ENCODE peak calls at places on chromosomes 7 and 10, in eight cellular contexts. One of them, this sample, is unnamed.

GRCh38 chr10:73408061-73408460 is 5.8 kb downstream of the ANXA7 start:
- DNase-seq in heart right ventricle: no peak
- DNase-seq in AG04450: no peak
- DNase-seq in GM12865: no peak
- DNase-seq in colonic mucosa: no peak
- DNase-seq in upper lobe of left lung: no peak
- DNase-seq in astrocyte of the cerebellum: no peak
- DNase-seq in upper lobe of right lung: no peak
- DNase-seq in this sample: no peak

GRCh38 chr7:128209229-128210035 is 31.6 kb upstream of the LEP start:
- DNase-seq in colonic mucosa: peak
- DNase-seq in AG04450: peak
- DNase-seq in astrocyte of the cerebellum: peak
- DNase-seq in upper lobe of right lung: peak
- DNase-seq in upper lobe of left lung: peak
- DNase-seq in GM12865: peak
- DNase-seq in heart right ventricle: peak
- DNase-seq in this sample: peak

GRCh38 chr10:111446966-111447365 is 370.1 kb downstream of the ADRA2A start:
- DNase-seq in GM12865: no peak
- DNase-seq in upper lobe of left lung: no peak
- DNase-seq in heart right ventricle: no peak
- DNase-seq in colonic mucosa: no peak
- DNase-seq in AG04450: no peak
- DNase-seq in upper lobe of right lung: no peak
- DNase-seq in astrocyte of the cerebellum: no peak
- DNase-seq in this sample: no peak

GRCh38 chr10:124545346-124545745 is 83.7 kb downstream of the LHPP start:
- DNase-seq in upper lobe of right lung: no peak
- DNase-seq in astrocyte of the cerebellum: no peak
- DNase-seq in colonic mucosa: peak
- DNase-seq in upper lobe of left lung: no peak
- DNase-seq in AG04450: no peak
- DNase-seq in GM12865: no peak
- DNase-seq in heart right ventricle: no peak
- DNase-seq in this sample: no peak

GRCh38 chr7:69367785-69368184 is 230.5 kb upstream of the AUTS2 start:
- DNase-seq in heart right ventricle: no peak
- DNase-seq in GM12865: no peak
- DNase-seq in astrocyte of the cerebellum: no peak
- DNase-seq in colonic mucosa: no peak
- DNase-seq in AG04450: no peak
- DNase-seq in upper lobe of right lung: no peak
- DNase-seq in upper lobe of left lung: no peak
- DNase-seq in this sample: peak

GRCh38 chr7:19969859-19970493 is 196.6 kb upstream of the TMEM196 start:
- DNase-seq in astrocyte of the cerebellum: no peak
- DNase-seq in AG04450: no peak
- DNase-seq in heart right ventricle: no peak
- DNase-seq in GM12865: no peak
- DNase-seq in upper lobe of right lung: no peak
- DNase-seq in upper lobe of left lung: no peak
- DNase-seq in colonic mucosa: peak
- DNase-seq in this sample: no peak

GRCh38 chr7:124171068-124171467 is 138.2 kb upstream of the TMEM229A start:
- DNase-seq in GM12865: peak
- DNase-seq in upper lobe of right lung: no peak
- DNase-seq in heart right ventricle: peak
- DNase-seq in astrocyte of the cerebellum: no peak
- DNase-seq in AG04450: peak
- DNase-seq in colonic mucosa: no peak
- DNase-seq in upper lobe of left lung: no peak
- DNase-seq in this sample: no peak

GRCh38 chr10:73379064-73379748 is 20.5 kb upstream of the CFAP70 start:
- DNase-seq in astrocyte of the cerebellum: no peak
- DNase-seq in GM12865: peak
- DNase-seq in AG04450: no peak
- DNase-seq in upper lobe of right lung: no peak
- DNase-seq in heart right ventricle: no peak
- DNase-seq in upper lobe of left lung: no peak
- DNase-seq in colonic mucosa: no peak
- DNase-seq in this sample: no peak

GRCh38 chr10:99659031-99659867 is at the start of gene ENTPD7:
- DNase-seq in GM12865: peak
- DNase-seq in AG04450: peak
- DNase-seq in upper lobe of left lung: peak
- DNase-seq in heart right ventricle: peak
- DNase-seq in astrocyte of the cerebellum: peak
- DNase-seq in colonic mucosa: peak
- DNase-seq in upper lobe of right lung: peak
- DNase-seq in this sample: peak

GRCh38 chr7:17593854-17594419 is 295.5 kb downstream of the AHR start:
- DNase-seq in upper lobe of left lung: no peak
- DNase-seq in colonic mucosa: no peak
- DNase-seq in heart right ventricle: no peak
- DNase-seq in upper lobe of right lung: no peak
- DNase-seq in GM12865: no peak
- DNase-seq in astrocyte of the cerebellum: peak
- DNase-seq in AG04450: no peak
- DNase-seq in this sample: peak

GRCh38 chr7:139711991-139712753 is 65.6 kb downstream of the HIPK2 start:
- DNase-seq in AG04450: no peak
- DNase-seq in astrocyte of the cerebellum: no peak
- DNase-seq in GM12865: no peak
- DNase-seq in upper lobe of right lung: no peak
- DNase-seq in heart right ventricle: no peak
- DNase-seq in colonic mucosa: no peak
- DNase-seq in upper lobe of left lung: no peak
- DNase-seq in this sample: no peak

GRCh38 chr7:139713061-139713460 is 64.7 kb downstream of the HIPK2 start:
- DNase-seq in colonic mucosa: no peak
- DNase-seq in upper lobe of right lung: no peak
- DNase-seq in heart right ventricle: no peak
- DNase-seq in astrocyte of the cerebellum: no peak
- DNase-seq in GM12865: no peak
- DNase-seq in upper lobe of left lung: no peak
- DNase-seq in AG04450: no peak
- DNase-seq in this sample: no peak

GRCh38 chr7:139715194-139715815 is 62.5 kb downstream of the HIPK2 start:
- DNase-seq in AG04450: no peak
- DNase-seq in astrocyte of the cerebellum: no peak
- DNase-seq in upper lobe of left lung: no peak
- DNase-seq in GM12865: no peak
- DNase-seq in upper lobe of right lung: no peak
- DNase-seq in colonic mucosa: no peak
- DNase-seq in heart right ventricle: no peak
- DNase-seq in this sample: no peak

GRCh38 chr7:139714163-139714901 is 63.5 kb downstream of the HIPK2 start:
- DNase-seq in upper lobe of right lung: peak
- DNase-seq in heart right ventricle: peak
- DNase-seq in AG04450: no peak
- DNase-seq in astrocyte of the cerebellum: no peak
- DNase-seq in upper lobe of left lung: peak
- DNase-seq in GM12865: peak
- DNase-seq in colonic mucosa: no peak
- DNase-seq in this sample: no peak

DNA sequence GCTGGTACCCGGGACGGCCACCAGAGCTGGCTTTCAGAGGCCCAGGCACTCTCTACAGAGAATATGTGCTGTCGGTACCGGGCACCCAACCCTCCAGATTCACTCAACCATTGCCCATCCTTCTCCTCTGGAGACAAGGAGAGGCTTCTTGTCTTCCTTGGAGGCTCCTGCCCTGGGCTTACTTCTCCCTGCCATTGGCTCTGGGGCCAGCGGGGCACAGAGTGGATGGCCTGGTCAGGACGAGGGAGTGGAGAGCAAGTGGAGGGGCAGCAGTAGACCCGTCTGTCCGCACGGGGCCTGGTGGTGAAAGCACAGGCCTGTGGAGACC is 64.0 kb downstream of the HIPK2 start:
- DNase-seq in GM12865: no peak
- DNase-seq in astrocyte of the cerebellum: no peak
- DNase-seq in heart right ventricle: no peak
- DNase-seq in upper lobe of right lung: no peak
- DNase-seq in colonic mucosa: no peak
- DNase-seq in upper lobe of left lung: no peak
- DNase-seq in AG04450: no peak
- DNase-seq in this sample: no peak
- H3K4me3 ChIP-seq in GM12865: no peak
- H3K4me3 ChIP-seq in astrocyte of the cerebellum: no peak
- H3K4me3 ChIP-seq in heart right ventricle: no peak
- H3K4me3 ChIP-seq in upper lobe of right lung: no peak
- H3K4me3 ChIP-seq in colonic mucosa: no peak
- H3K4me3 ChIP-seq in upper lobe of left lung: no peak
- H3K4me3 ChIP-seq in AG04450: no peak
- H3K4me3 ChIP-seq in this sample: no peak

DNA sequence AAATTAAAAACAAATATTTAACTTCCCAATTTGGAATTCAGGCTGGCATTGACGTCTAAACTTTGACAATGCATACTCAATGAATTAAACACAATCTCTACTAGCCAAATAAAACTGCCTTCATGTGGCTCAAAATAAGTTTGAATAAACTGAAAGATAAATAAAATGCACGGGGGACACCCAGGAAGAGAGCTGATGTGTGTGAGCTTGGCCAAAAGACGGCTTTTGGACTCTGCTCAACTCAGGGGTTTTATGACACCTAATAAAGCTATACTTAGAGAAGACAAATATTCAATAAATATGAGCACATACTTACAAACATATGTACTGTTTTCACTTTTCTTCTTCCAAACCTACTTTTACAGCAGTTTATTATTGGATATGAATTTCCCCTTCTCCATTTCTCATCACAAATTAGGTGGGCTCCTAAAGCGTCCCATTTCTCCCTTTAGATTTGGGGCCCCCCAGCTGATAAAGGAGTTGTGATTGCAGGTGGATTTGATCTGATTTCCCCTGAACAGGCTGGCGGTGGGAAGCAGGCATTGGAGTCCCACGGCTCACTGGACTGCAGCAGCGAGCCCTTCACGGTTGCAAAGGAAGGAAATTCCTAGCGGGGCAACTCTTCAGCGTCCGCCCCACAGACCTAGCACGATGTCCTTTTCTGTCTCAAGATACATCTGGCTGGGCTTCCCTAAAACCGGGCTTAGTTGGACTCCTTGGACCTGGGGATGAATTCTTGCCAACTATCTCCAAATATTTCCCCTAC is 79.6 kb downstream of the INSIG1 start:
- DNase-seq in upper lobe of right lung: no peak
- DNase-seq in astrocyte of the cerebellum: no peak
- DNase-seq in heart right ventricle: no peak
- DNase-seq in AG04450: no peak
- DNase-seq in GM12865: no peak
- DNase-seq in colonic mucosa: no peak
- DNase-seq in upper lobe of left lung: no peak
- DNase-seq in this sample: no peak
- H3K4me3 ChIP-seq in upper lobe of right lung: peak
- H3K4me3 ChIP-seq in astrocyte of the cerebellum: no peak
- H3K4me3 ChIP-seq in heart right ventricle: peak
- H3K4me3 ChIP-seq in AG04450: peak
- H3K4me3 ChIP-seq in GM12865: no peak
- H3K4me3 ChIP-seq in colonic mucosa: no peak
- H3K4me3 ChIP-seq in upper lobe of left lung: peak
- H3K4me3 ChIP-seq in this sample: peak

DNA sequence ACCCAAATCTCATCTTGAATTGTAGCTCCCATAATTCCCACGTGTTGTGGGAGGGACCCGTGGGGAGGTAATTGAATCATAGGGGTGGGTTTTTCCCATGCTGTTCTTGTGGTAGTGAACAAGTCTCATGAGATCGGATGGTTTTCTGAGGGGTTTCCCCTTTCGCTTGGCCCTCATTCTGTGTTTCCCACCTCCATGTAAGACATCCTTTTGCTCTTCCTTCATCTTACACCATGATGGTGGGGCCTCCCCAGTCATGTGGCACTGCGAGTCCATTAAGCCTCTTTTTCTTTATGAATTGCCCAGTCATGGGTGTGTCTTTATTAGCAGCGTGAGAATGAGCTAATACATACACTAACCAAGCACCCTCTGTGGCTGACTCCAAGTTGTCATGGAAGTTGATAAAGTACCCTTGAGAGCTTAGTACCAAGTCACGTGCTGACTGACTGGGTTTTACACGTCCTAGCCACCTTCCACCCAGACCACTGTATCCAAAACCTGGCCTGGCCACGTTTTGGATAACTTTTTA is 614.3 kb downstream of the SDK1 start:
- DNase-seq in AG04450: no peak
- DNase-seq in upper lobe of left lung: no peak
- DNase-seq in colonic mucosa: no peak
- DNase-seq in astrocyte of the cerebellum: no peak
- DNase-seq in GM12865: no peak
- DNase-seq in upper lobe of right lung: no peak
- DNase-seq in heart right ventricle: no peak
- DNase-seq in this sample: no peak
- H3K4me3 ChIP-seq in AG04450: no peak
- H3K4me3 ChIP-seq in upper lobe of left lung: no peak
- H3K4me3 ChIP-seq in colonic mucosa: no peak
- H3K4me3 ChIP-seq in astrocyte of the cerebellum: no peak
- H3K4me3 ChIP-seq in GM12865: no peak
- H3K4me3 ChIP-seq in upper lobe of right lung: no peak
- H3K4me3 ChIP-seq in heart right ventricle: no peak
- H3K4me3 ChIP-seq in this sample: no peak

GRCh38 chr10:90859321-90859751 is 1.5 kb upstream of the HTR7 start:
- DNase-seq in colonic mucosa: no peak
- DNase-seq in upper lobe of left lung: no peak
- DNase-seq in astrocyte of the cerebellum: no peak
- DNase-seq in GM12865: no peak
- DNase-seq in heart right ventricle: no peak
- DNase-seq in AG04450: no peak
- DNase-seq in upper lobe of right lung: no peak
- DNase-seq in this sample: peak
- H3K4me3 ChIP-seq in colonic mucosa: no peak
- H3K4me3 ChIP-seq in upper lobe of left lung: no peak
- H3K4me3 ChIP-seq in astrocyte of the cerebellum: no peak
- H3K4me3 ChIP-seq in GM12865: no peak
- H3K4me3 ChIP-seq in heart right ventricle: no peak
- H3K4me3 ChIP-seq in AG04450: no peak
- H3K4me3 ChIP-seq in upper lobe of right lung: no peak
- H3K4me3 ChIP-seq in this sample: no peak